ENCODE peak calls at places on chromosomes 4 and X, in seven cellular contexts. N, D, F, R, L, A and M are unnamed samples.
A peak's percentile ranks its signal among the peaks of the same experiment; 100 is the strongest.

GRCh38 chr4:6923507-6923906 is 13.9 kb downstream of the TBC1D14 start:
- DNase-seq in D (no peak), N (no peak), R (no peak), L (no peak), F (no peak), A (no peak), M (no peak)

GRCh38 chrX:131985526-131986049 is 37.5 kb upstream of the STK26 start:
- DNase-seq in D (no peak), L (no peak), F (no peak), A (no peak), N (no peak), R (peak; percentile 11), M (no peak)

GRCh38 chrX:103818844-103819243 is 13.2 kb downstream of the RAB9B start:
- DNase-seq in F (no peak), R (no peak), L (no peak), N (no peak), D (no peak), A (no peak), M (no peak)

GRCh38 chrX:129000797-129001196 is 522.5 kb downstream of the SMARCA1 start:
- DNase-seq in D (no peak), R (no peak), L (no peak), N (no peak), A (no peak), F (no peak), M (no peak)

GRCh38 chr4:61336488-61336887 is 136.4 kb downstream of the ADGRL3 start:
- DNase-seq in D (no peak), A (no peak), F (no peak), L (no peak), R (no peak), N (no peak), M (no peak)

GRCh38 chr4:130210871-130211270 is 1114.9 kb downstream of the C4orf33 start:
- DNase-seq in A (no peak), F (no peak), N (no peak), L (no peak), D (no peak), R (peak; percentile 37), M (peak; percentile 23)

GRCh38 chr4:185966997-185967775 is 101.8 kb upstream of the TLR3 start:
- DNase-seq in N (no peak), A (no peak), D (no peak), R (no peak), L (no peak), F (no peak), M (no peak)

GRCh38 chr4:76607846-76608245 is 172.8 kb downstream of the SHROOM3 start:
- DNase-seq in F (no peak), D (no peak), R (no peak), A (no peak), N (no peak), L (no peak), M (no peak)

GRCh38 chrX:19739683-19740082 is 147.7 kb downstream of the SH3KBP1 start:
- DNase-seq in F (peak; percentile 10), A (peak; percentile 70), N (peak; percentile 33), R (peak; percentile 61), D (peak; percentile 19), L (peak; percentile 20), M (no peak)

GRCh38 chrX:65516756-65517155 is 17.8 kb downstream of the LAS1L start:
- DNase-seq in A (no peak), L (no peak), D (no peak), N (no peak), F (no peak), R (no peak), M (no peak)

GRCh38 chr4:165351359-165352130 is 24.1 kb downstream of the MSMO1 start:
- DNase-seq in F (no peak), A (no peak), L (no peak), D (no peak), R (no peak), N (no peak), M (no peak)

GRCh38 chr4:176149680-176150079 is 45.7 kb downstream of the SPATA4 start:
- DNase-seq in D (no peak), R (no peak), N (no peak), L (no peak), F (no peak), A (no peak), M (no peak)

GRCh38 chrX:2595258-2595657 is 94.5 kb upstream of the DHRSX start:
- DNase-seq in F (no peak), L (no peak), R (peak; percentile 78), D (no peak), N (no peak), A (no peak), M (no peak)

GRCh38 chrX:2594491-2594890 is 93.7 kb upstream of the DHRSX start:
- DNase-seq in N (no peak), A (no peak), L (no peak), F (no peak), R (no peak), D (no peak), M (no peak)

GRCh38 chrX:2596050-2596449 is 95.0 kb upstream of the CD99 start:
- DNase-seq in N (no peak), L (no peak), A (no peak), D (no peak), R (no peak), F (no peak), M (no peak)

GRCh38 chrX:2600564-2600963 is 90.5 kb upstream of the CD99 start:
- DNase-seq in D (no peak), R (no peak), L (no peak), A (no peak), F (no peak), N (no peak), M (no peak)

DNA sequence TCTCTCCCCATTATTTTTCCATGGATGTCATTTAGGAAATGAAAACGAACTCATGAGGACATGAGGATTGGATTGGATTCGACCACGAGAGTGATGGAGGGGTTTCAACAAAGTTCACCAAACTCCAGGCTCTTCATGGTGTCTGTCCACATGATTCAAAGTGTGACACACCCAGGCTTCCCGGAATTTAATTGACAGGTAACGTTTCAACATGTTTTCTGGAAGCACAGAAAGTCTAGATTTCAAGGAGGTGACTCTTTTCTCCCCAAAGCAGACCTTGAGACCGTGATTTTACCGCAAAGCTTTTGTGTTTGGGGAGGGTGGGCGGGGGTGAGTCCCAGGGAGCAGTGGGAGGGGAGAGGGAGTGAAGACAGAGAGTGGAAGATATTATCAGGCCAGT is 94.2 kb upstream of the CD99 start:
- DNase-seq in N (no peak), L (no peak), F (no peak), D (no peak), R (no peak), A (no peak), M (no peak)
- TF ChIP-seq CTCF in N (no peak), L (no peak), F (no peak), D (no peak), R (no peak), A (no peak), M (no peak)

GRCh38 chr4:156773648-156774357 is 197.8 kb downstream of the PDGFC start:
- DNase-seq in A (no peak), L (no peak), D (no peak), N (no peak), F (no peak), R (peak; percentile 39), M (no peak)

GRCh38 chr4:156774422-156774821 is 197.2 kb downstream of the PDGFC start:
- DNase-seq in N (peak; percentile 63), D (peak; percentile 50), F (peak; percentile 82), L (no peak), R (peak; percentile 86), A (no peak), M (peak; percentile 76)

GRCh38 chr4:156778093-156778492 is 193.5 kb downstream of the PDGFC start:
- DNase-seq in N (no peak), R (peak; percentile 39), A (no peak), D (no peak), L (no peak), F (no peak), M (no peak)

GRCh38 chr4:156778606-156779005 is 193.0 kb downstream of the PDGFC start:
- DNase-seq in L (no peak), N (no peak), D (no peak), R (peak; percentile 71), F (peak; percentile 71), A (no peak), M (no peak)

DNA sequence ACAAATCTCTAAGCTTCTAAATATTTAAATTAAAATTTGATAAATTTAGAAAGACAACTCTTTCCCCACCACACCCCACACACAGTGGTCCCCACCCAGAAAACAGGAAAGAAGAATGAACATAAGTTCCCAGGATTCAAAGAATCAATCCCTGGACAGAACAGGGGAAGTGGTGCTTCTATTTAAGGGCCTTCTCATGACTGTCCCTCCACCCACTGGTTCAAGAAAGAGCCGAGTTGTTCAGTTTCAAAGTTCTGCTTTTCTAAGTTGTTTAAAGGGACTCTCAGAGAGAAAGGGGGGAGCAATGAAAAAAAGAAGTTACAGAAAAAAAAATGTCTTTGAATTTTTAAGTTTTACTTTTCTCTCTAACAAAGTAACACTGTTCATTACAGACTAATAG is 195.8 kb downstream of the PDGFC start:
- DNase-seq in A (no peak), F (no peak), L (no peak), R (no peak), N (no peak), D (no peak), M (no peak)
- H3K4me3 ChIP-seq in A (no peak overlapping the region), F (no peak overlapping the region), L (no peak overlapping the region), R (no peak overlapping the region), N (no peak overlapping the region), D (no peak overlapping the region), M (peak overlapping the region; percentile 19)

GRCh38 chr4:38873290-38873949 is 5.8 kb downstream of the FAM114A1 start:
- DNase-seq in A (no peak), N (no peak), D (no peak), F (no peak), R (no peak), L (no peak), M (no peak)
- TF ChIP-seq CTCF in A (no peak), N (no peak), D (no peak), F (no peak), R (no peak), L (no peak), M (no peak)

DNA sequence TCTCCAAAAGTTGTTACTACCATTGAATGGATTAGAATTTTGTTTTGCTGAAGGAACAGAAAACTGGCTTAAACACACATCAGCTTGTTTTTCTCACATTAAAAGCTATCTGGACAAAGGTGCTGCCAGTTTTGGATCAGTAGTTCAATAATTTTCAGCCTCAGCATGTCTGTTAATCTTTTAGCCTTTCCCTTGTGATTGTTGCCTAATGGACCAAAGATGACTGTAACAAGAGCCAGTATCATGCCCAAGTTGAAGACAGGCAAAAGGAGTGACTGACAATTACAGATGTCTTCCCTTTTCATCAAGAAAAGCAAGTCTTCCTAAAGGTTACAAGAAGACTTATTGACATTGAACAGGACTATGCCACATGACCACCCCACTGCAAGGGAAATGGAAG is 419.7 kb downstream of the MAPK10 start:
- DNase-seq in D (no peak), N (no peak), F (no peak), A (no peak), L (no peak), R (no peak), M (no peak)
- H3K4me3 ChIP-seq in D (no peak overlapping the region), N (no peak overlapping the region), F (no peak overlapping the region), A (no peak overlapping the region), L (no peak overlapping the region), R (no peak overlapping the region), M (no peak overlapping the region)

GRCh38 chrX:112368371-112368770 is 285.8 kb upstream of the TRPC5 start:
- DNase-seq in A (no peak), N (no peak), F (no peak), L (no peak), R (no peak), D (no peak), M (no peak)
- TF ChIP-seq CTCF in A (no peak), N (no peak), F (peak; percentile 37), L (no peak), R (no peak), D (no peak), M (peak; percentile 26)